ENCODE peak calls at places on chromosomes 7 and 10, in seven cellular contexts. Q, S, T, X, C, F and K are unnamed samples.

GRCh38 chr10:77711683-77712049 is 74.1 kb upstream of the KCNMA1 start:
- DNase-seq in X (no peak), Q (no peak), S (no peak), T (no peak), F (no peak), C (no peak), K (no peak)

GRCh38 chr10:3868274-3868669 is 83.3 kb upstream of the KLF6 start:
- DNase-seq in Q (no peak), F (no peak), T (no peak), S (no peak), C (no peak), X (no peak), K (no peak)

GRCh38 chr10:34723746-34724145 is 91.3 kb downstream of the PARD3 start:
- DNase-seq in S (peak; percentile 45), C (no peak), X (no peak), T (no peak), Q (no peak), F (peak; percentile 82), K (no peak)

GRCh38 chr7:102306916-102307677 is 20.4 kb downstream of the SH2B2 start:
- DNase-seq in Q (peak; percentile 54), C (peak; percentile 55), S (no peak), X (peak; percentile 74), F (peak; percentile 62), T (no peak), K (no peak)

GRCh38 chr7:47446871-47447466 is 134.9 kb downstream of the TNS3 start:
- DNase-seq in Q (no peak), T (no peak), S (no peak), C (no peak), F (no peak), X (peak; percentile 45), K (no peak)

GRCh38 chr10:84429926-84430520 is 101.6 kb downstream of the CCSER2 start:
- DNase-seq in F (peak; percentile 62), T (peak; percentile 22), C (peak; percentile 67), S (no peak), Q (peak; percentile 60), X (peak; percentile 70), K (no peak)

GRCh38 chr7:106604974-106605373 is 56.0 kb downstream of the CCDC71L start:
- DNase-seq in X (no peak), F (no peak), S (no peak), C (no peak), Q (no peak), T (no peak), K (no peak)

GRCh38 chr7:146874722-146875121 is 758.1 kb downstream of the CNTNAP2 start:
- DNase-seq in S (no peak), C (no peak), T (no peak), X (no peak), Q (no peak), F (no peak), K (no peak)

GRCh38 chr10:119469846-119470245 is 72.7 kb downstream of the RGS10 start:
- DNase-seq in S (no peak), X (peak; percentile 69), F (no peak), T (no peak), Q (no peak), C (no peak), K (no peak)

GRCh38 chr7:44158873-44159631 is 17.9 kb upstream of the MYL7 start:
- DNase-seq in C (no peak), S (no peak), X (peak; percentile 25), F (no peak), Q (no peak), T (no peak), K (no peak)

GRCh38 chr7:99733448-99733847 is 1.5 kb downstream of the CYP3A7 start:
- DNase-seq in C (no peak), F (no peak), T (no peak), X (no peak), Q (peak; percentile 5), S (no peak), K (no peak)
- TF ChIP-seq CTCF in C (peak; percentile 29), F (peak; percentile 22), T (peak; percentile 46), X (peak; percentile 6), Q (peak; percentile 36), S (peak; percentile 12), K (peak; percentile 48)

GRCh38 chr7:17041324-17041723 is 159.5 kb upstream of the AGR3 start:
- DNase-seq in F (peak; percentile 97), X (no peak), T (no peak), C (no peak), S (peak; percentile 92), Q (no peak), K (no peak)
- TF ChIP-seq CTCF in F (no peak), X (no peak), T (no peak), C (no peak), S (no peak), Q (no peak), K (no peak)

GRCh38 chr7:150323682-150324365 is 479 bp upstream of the ACTR3C start:
- DNase-seq in Q (no peak), X (no peak), C (no peak), S (no peak), T (no peak), F (peak; percentile 22), K (no peak)

GRCh38 chr7:150321788-150322113 is 1.4 kb upstream of the LRRC61 start:
- DNase-seq in F (no peak), Q (no peak), X (no peak), C (no peak), T (no peak), S (no peak), K (no peak)

GRCh38 chr7:150324366-150324961 is 1.1 kb upstream of the ACTR3C start:
- DNase-seq in X (no peak), C (no peak), F (peak; percentile 61), T (no peak), S (no peak), Q (no peak), K (no peak)

GRCh38 chr7:150322114-150322832 is 882 bp upstream of the LRRC61 start:
- DNase-seq in C (peak; percentile 31), Q (no peak), X (no peak), S (no peak), F (no peak), T (no peak), K (no peak)

DNA sequence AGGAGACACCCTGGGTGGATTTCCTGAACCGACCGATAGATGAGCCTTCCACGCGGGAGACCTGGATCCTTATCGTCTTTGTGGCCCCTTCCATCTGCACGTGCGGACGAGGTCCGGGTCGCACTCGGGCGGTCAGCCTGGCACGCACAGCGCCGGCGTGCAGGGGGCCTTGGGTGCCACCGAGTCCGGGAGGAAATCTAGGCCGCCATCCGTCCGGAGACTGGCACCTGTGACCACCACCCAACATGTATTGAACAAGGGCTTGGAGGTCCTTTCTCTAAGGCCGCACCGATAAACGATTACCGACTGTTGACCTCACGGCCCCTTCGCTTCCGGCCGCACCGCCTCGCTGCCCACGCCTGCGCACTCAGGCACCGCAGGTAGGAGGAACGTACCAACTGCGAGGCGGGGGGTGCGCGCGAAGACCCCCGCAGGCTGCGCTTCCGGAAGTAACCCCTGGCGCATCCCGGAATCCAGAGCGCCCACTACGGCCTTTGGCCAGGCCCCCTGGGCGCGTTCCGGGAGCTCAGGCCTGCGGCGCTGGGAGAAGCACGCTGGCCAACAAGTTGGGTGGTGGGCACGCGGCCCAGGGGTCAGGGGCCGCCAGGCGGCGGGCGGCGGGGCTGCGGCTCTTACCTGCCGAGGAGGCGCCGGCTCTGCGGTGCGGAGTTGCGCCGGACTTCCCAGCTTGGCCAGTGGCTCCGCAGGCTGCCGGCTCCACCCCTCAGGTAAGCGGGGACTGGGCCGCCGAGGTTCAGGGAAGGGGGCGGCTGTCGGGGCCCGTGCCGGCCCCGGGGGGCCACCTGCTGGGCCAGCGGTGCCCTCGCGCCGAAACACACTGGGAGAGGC is at the start of the genes ACTR3C and LRRC61:
- DNase-seq in Q (no peak), S (no peak), F (peak; percentile 43), X (no peak), T (peak; percentile 69), C (peak; percentile 73), K (no peak)
- TF ChIP-seq CTCF in Q (no peak), S (no peak), F (peak; percentile 13), X (no peak), T (peak; percentile 45), C (peak; percentile 42), K (no peak)

DNA sequence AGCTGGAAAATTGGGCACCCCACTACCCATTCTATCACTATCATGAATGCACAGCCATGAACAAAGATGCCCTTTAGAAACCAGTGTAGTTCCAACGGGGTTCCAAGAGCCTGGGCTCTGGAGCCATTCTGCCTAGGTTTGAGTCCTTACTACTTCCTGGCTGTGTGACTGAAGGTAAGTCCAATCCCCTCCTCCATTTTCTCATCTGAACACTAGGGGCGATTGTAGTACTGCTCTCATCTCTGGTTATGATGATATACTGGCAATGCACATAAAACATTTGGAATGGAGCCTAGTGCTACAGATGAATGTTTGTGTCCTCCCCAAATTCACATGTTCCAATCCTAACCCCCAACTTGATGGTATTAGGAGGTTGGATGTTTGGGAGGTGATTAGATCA is 28.1 kb upstream of the CDH23 start:
- DNase-seq in Q (no peak), F (no peak), S (no peak), T (no peak), X (no peak), C (no peak), K (no peak)
- TF ChIP-seq CTCF in Q (no peak), F (peak; percentile 4), S (no peak), T (peak; percentile 14), X (no peak), C (no peak), K (no peak)

GRCh38 chr7:30069096-30069867 is 41.1 kb downstream of the PLEKHA8 start:
- DNase-seq in X (no peak), S (no peak), T (no peak), C (no peak), F (no peak), Q (no peak), K (no peak)
- TF ChIP-seq CTCF in X (no peak), S (no peak), T (no peak), C (no peak), F (no peak), Q (no peak), K (no peak)

DNA sequence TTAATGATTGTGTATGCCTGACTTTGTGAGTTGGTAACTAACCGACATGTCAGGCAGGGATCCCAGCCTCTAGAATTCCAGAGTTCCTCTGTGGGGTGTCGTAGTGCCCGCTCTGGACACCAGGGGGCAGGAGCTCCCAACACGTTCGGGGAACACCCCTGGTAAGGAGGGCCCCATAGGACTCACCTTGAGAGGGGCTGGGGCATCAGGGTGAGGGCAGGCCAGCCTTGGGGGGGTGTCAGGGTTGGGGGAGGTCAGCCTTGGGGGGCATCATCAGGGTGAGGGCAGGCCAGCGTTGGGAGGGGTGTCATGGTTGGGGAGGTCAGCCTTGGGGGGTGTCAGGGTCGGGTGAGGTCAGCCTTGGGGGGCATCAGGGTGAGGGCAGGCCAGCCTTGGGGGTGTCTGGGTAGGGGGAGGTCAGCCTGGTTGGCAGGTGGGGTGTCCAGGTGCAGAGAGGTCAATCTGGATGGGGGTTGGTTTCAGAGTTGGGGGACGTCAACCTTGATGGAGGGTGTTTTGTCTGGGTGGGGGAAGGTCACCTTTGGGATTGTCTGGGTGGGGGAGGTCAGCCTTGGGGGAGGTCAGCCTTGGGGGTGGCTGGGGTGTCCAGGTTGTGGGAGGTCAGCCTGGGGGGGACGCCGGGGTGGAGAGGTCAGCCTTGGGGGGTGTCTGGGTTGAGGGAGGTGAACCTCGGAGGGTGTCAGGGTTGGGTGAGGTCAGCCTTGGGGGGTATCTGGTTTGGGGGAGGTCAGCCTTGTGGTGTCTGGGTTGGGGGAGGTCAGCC is 45.6 kb upstream of the SUN1 start:
- DNase-seq in S (peak; percentile 22), X (peak; percentile 86), F (peak; percentile 67), C (peak; percentile 81), T (peak; percentile 58), Q (peak; percentile 82), K (peak; percentile 84)
- TF ChIP-seq CTCF in S (peak; percentile 96), X (peak; percentile 86), F (peak; percentile 95), C (peak; percentile 98), T (peak; percentile 73), Q (peak; percentile 68), K (peak; percentile 68)